ENCODE peak calls at places on chromosomes 16 and 17, in four cellular contexts. B, W, F and S are unnamed samples.

GRCh38 chr17:7612294-7612640 is 2.4 kb downstream of the FXR2 start:
- DNase-seq in B (no peak), W (no peak), F (no peak), S (no peak)

GRCh38 chr16:84178146-84178765 is 8.6 kb downstream of the TAF1C start:
- DNase-seq in B (no peak), W (no peak), F (no peak), S (no peak)

GRCh38 chr17:57654040-57654775 is 90.9 kb downstream of the CCDC182 start:
- DNase-seq in B (no peak), W (no peak), F (no peak), S (no peak)

GRCh38 chr16:82157836-82158235 is 12.2 kb downstream of the MPHOSPH6 start:
- DNase-seq in B (no peak), W (no peak), F (no peak), S (no peak)

GRCh38 chr16:48609453-48610023 is 442 bp downstream of the N4BP1 start:
- DNase-seq in B (peak), W (no peak), F (peak), S (peak)

GRCh38 chr16:19898924-19899604 is 14.4 kb upstream of the GPRC5B start:
- DNase-seq in B (peak), W (peak), F (peak), S (no peak)

GRCh38 chr17:18309202-18309601 is 5.6 kb downstream of the TOP3A start:
- DNase-seq in B (no peak), W (no peak), F (no peak), S (no peak)

GRCh38 chr17:2749058-2749783 is at the start of gene CCDC92B:
- DNase-seq in B (no peak), W (no peak), F (peak), S (no peak)

GRCh38 chr17:29007456-29008455 is 1.9 kb upstream of the SEZ6 start:
- DNase-seq in B (peak), W (no peak), F (no peak), S (no peak)

GRCh38 chr16:89925596-89926079 is 2.5 kb downstream of the TUBB3 start:
- DNase-seq in B (peak), W (no peak), F (no peak), S (no peak)

GRCh38 chr17:3528604-3529511 is 28.8 kb downstream of the TRPV3 start:
- DNase-seq in B (peak), W (no peak), F (peak), S (no peak)

GRCh38 chr17:2782030-2782429 is 14.2 kb upstream of the RAP1GAP2 start:
- DNase-seq in B (peak), W (peak), F (no peak), S (no peak)

GRCh38 chr16:10558305-10558704 is 22.1 kb downstream of the EMP2 start:
- DNase-seq in B (no peak), W (no peak), F (no peak), S (no peak)

GRCh38 chr16:74626741-74627416 is 20.0 kb upstream of the GLG1 start:
- DNase-seq in B (no peak), W (no peak), F (no peak), S (no peak)

GRCh38 chr16:89420204-89420603 is 70.2 kb downstream of the ANKRD11 start:
- DNase-seq in B (no peak), W (no peak), F (no peak), S (no peak)

GRCh38 chr17:59026176-59026939 is 80.3 kb downstream of the TRIM37 start:
- DNase-seq in B (peak), W (no peak), F (no peak), S (no peak)

GRCh38 chr17:82236142-82236971 is 7.5 kb downstream of the SLC16A3 start:
- DNase-seq in B (peak), W (no peak), F (peak), S (no peak)

GRCh38 chr16:10386517-10387377 is 886 bp downstream of the ATF7IP2 start:
- DNase-seq in B (peak), W (no peak), F (no peak), S (no peak)

GRCh38 chr17:33225994-33226393 is 67.1 kb downstream of the ASIC2 start:
- DNase-seq in B (no peak), W (no peak), F (no peak), S (no peak)

GRCh38 chr17:27776882-27777624 is 23.3 kb downstream of the NOS2 start:
- DNase-seq in B (no peak), W (no peak), F (no peak), S (no peak)

GRCh38 chr16:23691483-23692189 is 12.9 kb downstream of the PLK1 start:
- DNase-seq in B (peak), W (no peak), F (no peak), S (no peak)

GRCh38 chr17:8838551-8839095 is 28.9 kb downstream of the PIK3R6 start:
- DNase-seq in B (no peak), W (no peak), F (no peak), S (no peak)

GRCh38 chr17:67629963-67630320 is 87.8 kb upstream of the NOL11 start:
- DNase-seq in B (peak), W (peak), F (no peak), S (peak)

GRCh38 chr16:13680021-13680672 is 239.8 kb upstream of the ERCC4 start:
- DNase-seq in B (no peak), W (no peak), F (no peak), S (no peak)

GRCh38 chr17:82598256-82599011 is 49.8 kb downstream of the WDR45B start:
- DNase-seq in B (peak), W (no peak), F (no peak), S (no peak)

GRCh38 chr17:16171613-16172012 is 43.7 kb downstream of the NCOR1 start:
- DNase-seq in B (no peak), W (no peak), F (no peak), S (no peak)

GRCh38 chr17:67994827-67995567 is 1.3 kb downstream of the C17orf58 start:
- DNase-seq in B (peak), W (peak), F (peak), S (peak)

GRCh38 chr17:76196675-76197074 is 43.6 kb downstream of the RNF157 start:
- DNase-seq in B (peak), W (no peak), F (no peak), S (peak)

GRCh38 chr16:24841291-24841690 is 4.5 kb upstream of the SLC5A11 start:
- DNase-seq in B (no peak), W (no peak), F (no peak), S (no peak)

GRCh38 chr16:75703341-75703740 is 2.1 kb upstream of the DUXB start:
- DNase-seq in B (no peak), W (no peak), F (no peak), S (no peak)

GRCh38 chr17:33562792-33563191 is 269.7 kb upstream of the ASIC2 start:
- DNase-seq in B (no peak), W (no peak), F (peak), S (no peak)

GRCh38 chr16:57187508-57187854 is 1.4 kb downstream of the RSPRY1 start:
- DNase-seq in B (no peak), W (no peak), F (no peak), S (no peak)

GRCh38 chr17:48878920-48879898 is 13.4 kb upstream of the ATP5MC1 start:
- DNase-seq in B (peak), W (peak), F (peak), S (peak)

GRCh38 chr17:6027342-6028024 is 42.7 kb upstream of the WSCD1 start:
- DNase-seq in B (no peak), W (no peak), F (no peak), S (no peak)

GRCh38 chr17:35127751-35128514 is 6.5 kb downstream of the FNDC8 start:
- DNase-seq in B (peak), W (peak), F (no peak), S (peak)

DNA sequence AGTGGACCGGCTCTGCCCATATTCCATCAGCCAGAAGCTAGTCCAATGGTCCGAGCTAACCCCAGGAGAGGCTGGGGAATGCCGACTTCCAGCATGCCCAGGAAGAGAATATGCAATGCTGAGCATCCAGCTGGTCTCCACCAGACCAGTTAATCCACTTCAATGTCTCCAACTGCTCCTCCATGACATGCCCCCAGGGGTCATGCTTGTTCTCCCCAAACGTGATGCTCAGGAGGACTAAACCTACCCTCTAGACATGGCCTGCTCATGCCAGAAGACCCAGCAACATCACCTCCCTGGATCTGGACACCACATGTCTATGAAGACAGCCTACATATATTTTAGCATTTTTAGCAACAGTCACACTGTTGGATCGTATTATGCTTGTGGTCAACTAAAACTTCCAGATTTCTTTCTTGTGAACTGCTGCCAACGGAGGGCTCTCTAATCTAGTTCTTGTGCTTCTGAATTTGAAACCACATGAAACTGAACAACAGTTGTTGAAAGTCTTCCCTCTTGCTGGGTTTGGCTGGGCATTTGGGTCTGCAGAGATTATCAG is 245.1 kb downstream of the SOX9 start:
- DNase-seq in B (peak), W (peak), F (no peak), S (no peak)
- TF ChIP-seq CTCF in B (no peak), W (peak), F (no peak), S (no peak)

DNA sequence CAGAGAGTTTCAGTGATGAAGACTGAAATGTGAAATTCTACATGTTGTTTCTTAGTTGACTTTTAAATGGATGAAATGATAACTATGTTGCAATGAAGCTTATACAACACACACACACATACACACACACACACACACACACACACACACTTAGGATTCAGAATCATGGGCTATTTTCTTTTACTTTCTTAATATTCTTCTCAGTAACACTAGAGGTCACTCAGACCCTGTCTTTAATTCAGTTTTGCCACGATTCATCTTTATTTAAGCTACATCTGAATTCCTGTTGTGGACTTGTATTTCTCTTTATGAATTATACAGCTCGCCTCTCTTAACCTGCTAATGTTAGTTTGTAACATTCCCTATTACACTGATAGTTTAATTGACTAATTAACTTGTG is 109.6 kb upstream of the GOT2 start:
- DNase-seq in B (peak), W (peak), F (no peak), S (peak)
- TF ChIP-seq CTCF in B (no peak), W (no peak), F (peak), S (peak)

DNA sequence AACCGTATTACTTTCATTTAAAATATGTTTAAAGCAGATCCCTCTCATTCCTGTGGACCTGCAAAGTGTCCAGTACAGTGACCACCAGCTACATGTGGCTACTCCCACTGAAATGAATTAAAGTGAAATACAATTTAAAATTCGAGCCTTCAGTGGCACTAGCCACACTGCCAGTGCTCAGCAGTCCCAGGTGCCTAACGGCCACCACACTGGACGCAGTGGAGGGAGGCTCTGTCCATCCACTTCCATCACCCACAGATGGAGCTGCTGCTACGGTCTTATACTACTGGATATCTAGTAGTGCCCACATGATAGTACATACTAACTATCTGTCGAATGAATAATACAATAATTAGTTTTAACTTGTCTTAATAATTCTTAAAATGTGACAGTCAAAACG is 2.3 kb upstream of the CBX2 start:
- DNase-seq in B (no peak), W (no peak), F (no peak), S (no peak)
- TF ChIP-seq CTCF in B (no peak), W (no peak), F (no peak), S (no peak)

DNA sequence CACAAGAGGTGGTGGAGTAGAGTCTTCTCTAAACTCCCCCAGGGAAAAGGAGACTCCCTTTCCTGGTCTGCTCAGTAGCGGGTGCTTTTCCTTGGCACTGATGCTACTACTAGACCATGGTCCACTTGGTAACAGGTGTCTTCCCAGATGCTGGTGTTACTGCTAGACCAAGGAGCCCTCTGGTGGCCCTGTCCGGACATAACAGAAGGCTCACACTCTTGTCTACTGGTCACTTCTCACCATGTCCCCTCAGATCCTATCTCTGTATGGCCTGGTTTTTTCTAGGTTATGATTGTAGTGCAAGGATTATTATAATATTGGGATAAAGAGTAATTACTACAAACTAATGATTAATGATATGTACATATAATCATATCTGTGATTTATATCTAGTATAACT is 49.7 kb upstream of the ARL4D start:
- DNase-seq in B (no peak), W (no peak), F (no peak), S (no peak)
- TF ChIP-seq CTCF in B (no peak), W (peak), F (peak), S (no peak)

GRCh38 chr16:788399-789126 is at the start of gene CHTF18:
- DNase-seq in B (peak), W (peak), F (peak), S (peak)
- TF ChIP-seq CTCF in B (no peak), W (no peak), F (no peak), S (no peak)

GRCh38 chr17:71176928-71177443 is 943.8 kb upstream of the SOX9 start:
- DNase-seq in B (no peak), W (no peak), F (no peak), S (no peak)

GRCh38 chr17:71184716-71185115 is 936.1 kb upstream of the SOX9 start:
- DNase-seq in B (no peak), W (no peak), F (no peak), S (no peak)

GRCh38 chr17:71183083-71183697 is 937.6 kb upstream of the SOX9 start:
- DNase-seq in B (no peak), W (no peak), F (no peak), S (no peak)

GRCh38 chr17:71176315-71176714 is 944.5 kb upstream of the SOX9 start:
- DNase-seq in B (no peak), W (no peak), F (no peak), S (no peak)

DNA sequence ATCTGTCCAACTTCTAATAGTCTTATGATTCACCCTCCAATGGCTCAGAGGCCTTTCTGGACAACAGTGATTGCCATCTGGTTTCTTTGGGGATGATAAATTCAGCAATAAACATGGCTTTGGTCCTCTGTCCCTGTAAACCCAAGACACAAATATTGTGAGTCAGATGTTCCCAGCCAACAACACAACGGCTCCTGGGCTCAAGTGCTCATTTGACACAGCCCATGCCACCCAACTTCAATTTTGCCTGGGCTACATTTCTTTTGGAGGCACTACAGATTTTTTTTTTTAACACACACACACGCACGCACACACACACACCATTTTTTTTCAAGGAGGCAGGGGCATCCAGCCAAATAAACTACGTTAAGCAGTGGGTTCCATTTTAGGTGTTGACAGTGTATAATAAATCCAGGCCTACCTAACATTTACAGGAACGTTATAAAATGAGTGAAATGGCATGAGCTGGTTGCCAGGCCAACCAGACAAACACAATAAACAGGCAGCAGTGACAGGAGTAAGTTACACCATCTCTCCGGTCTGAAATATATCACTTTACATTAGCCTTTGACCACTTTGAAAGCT is 939.9 kb upstream of the SOX9 start:
- DNase-seq in B (peak), W (peak), F (no peak), S (no peak)
- TF ChIP-seq CTCF in B (no peak), W (no peak), F (no peak), S (no peak)

GRCh38 chr16:4477966-4478365 is 1.8 kb downstream of the HMOX2 start:
- DNase-seq in B (peak), W (no peak), F (no peak), S (no peak)

GRCh38 chr16:4472880-4473279 is 1.5 kb downstream of the NMRAL1 start:
- DNase-seq in B (no peak), W (no peak), F (no peak), S (no peak)

GRCh38 chr16:4475880-4476790 is at the start of gene HMOX2:
- DNase-seq in B (peak), W (peak), F (peak), S (peak)

GRCh38 chr16:4471869-4472268 is 2.6 kb downstream of the NMRAL1 start:
- DNase-seq in B (no peak), W (no peak), F (no peak), S (no peak)

GRCh38 chr16:4474192-4474961 is at the start of gene NMRAL1:
- DNase-seq in B (peak), W (peak), F (peak), S (peak)
- TF ChIP-seq CTCF in B (no peak), W (no peak), F (no peak), S (no peak)